ENCODE peak calls at places on chromosomes 1 and 21, in five cellular contexts. One of them, this sample, is unnamed.

GRCh38 chr1:160646711-160647328 is at the start of gene SLAMF1:
- DNase-seq in tibial nerve: no peak
- DNase-seq in mesenchymal stem cell: peak
- DNase-seq in HFF-Myc: no peak
- DNase-seq in ovary: no peak
- DNase-seq in this sample: no peak

GRCh38 chr1:14296795-14297194 is 301.7 kb upstream of the KAZN start:
- DNase-seq in tibial nerve: no peak
- DNase-seq in mesenchymal stem cell: no peak
- DNase-seq in HFF-Myc: no peak
- DNase-seq in ovary: no peak
- DNase-seq in this sample: no peak

GRCh38 chr1:152768847-152769533 is 6.0 kb upstream of the LCE1F start:
- DNase-seq in tibial nerve: no peak
- DNase-seq in mesenchymal stem cell: no peak
- DNase-seq in HFF-Myc: no peak
- DNase-seq in ovary: no peak
- DNase-seq in this sample: no peak

GRCh38 chr1:33111965-33112364 is 31.0 kb downstream of the AZIN2 start:
- DNase-seq in tibial nerve: no peak
- DNase-seq in mesenchymal stem cell: peak
- DNase-seq in HFF-Myc: no peak
- DNase-seq in ovary: no peak
- DNase-seq in this sample: no peak

GRCh38 chr1:2801046-2801445 is 447 bp downstream of the TTC34 start:
- DNase-seq in tibial nerve: no peak
- DNase-seq in mesenchymal stem cell: no peak
- DNase-seq in HFF-Myc: no peak
- DNase-seq in ovary: peak
- DNase-seq in this sample: no peak

GRCh38 chr1:217270121-217270520 is 360.8 kb downstream of the GPATCH2 start:
- DNase-seq in tibial nerve: no peak
- DNase-seq in mesenchymal stem cell: no peak
- DNase-seq in HFF-Myc: no peak
- DNase-seq in ovary: no peak
- DNase-seq in this sample: no peak

GRCh38 chr1:111593403-111594127 is 26.0 kb upstream of the RAP1A start:
- DNase-seq in tibial nerve: no peak
- DNase-seq in mesenchymal stem cell: no peak
- DNase-seq in HFF-Myc: no peak
- DNase-seq in ovary: no peak
- DNase-seq in this sample: no peak

GRCh38 chr1:67211589-67212563 is 45.6 kb downstream of the IL23R start:
- DNase-seq in tibial nerve: no peak
- DNase-seq in mesenchymal stem cell: peak
- DNase-seq in HFF-Myc: no peak
- DNase-seq in ovary: no peak
- DNase-seq in this sample: no peak

GRCh38 chr21:44988607-44989537 is 49.0 kb downstream of the SLX9 start:
- DNase-seq in tibial nerve: no peak
- DNase-seq in mesenchymal stem cell: no peak
- DNase-seq in HFF-Myc: no peak
- DNase-seq in ovary: peak
- DNase-seq in this sample: no peak

GRCh38 chr1:12031039-12031980 is 12.0 kb downstream of the MIIP start:
- DNase-seq in tibial nerve: no peak
- DNase-seq in mesenchymal stem cell: peak
- DNase-seq in HFF-Myc: no peak
- DNase-seq in ovary: peak
- DNase-seq in this sample: no peak

GRCh38 chr1:176803596-176803995 is 340.6 kb downstream of the PAPPA2 start:
- DNase-seq in tibial nerve: no peak
- DNase-seq in mesenchymal stem cell: no peak
- DNase-seq in HFF-Myc: no peak
- DNase-seq in ovary: no peak
- DNase-seq in this sample: no peak

GRCh38 chr1:18735369-18735997 is 104.8 kb downstream of the PAX7 start:
- DNase-seq in tibial nerve: no peak
- DNase-seq in mesenchymal stem cell: no peak
- DNase-seq in HFF-Myc: no peak
- DNase-seq in ovary: no peak
- DNase-seq in this sample: no peak

GRCh38 chr1:93443456-93443855 is 4.5 kb upstream of the FNBP1L start:
- DNase-seq in tibial nerve: no peak
- DNase-seq in mesenchymal stem cell: no peak
- DNase-seq in HFF-Myc: no peak
- DNase-seq in ovary: no peak
- DNase-seq in this sample: no peak

GRCh38 chr1:14851775-14852174 is 253.3 kb downstream of the KAZN start:
- DNase-seq in tibial nerve: no peak
- DNase-seq in mesenchymal stem cell: no peak
- DNase-seq in HFF-Myc: no peak
- DNase-seq in ovary: no peak
- DNase-seq in this sample: no peak

GRCh38 chr1:151992345-151993083 is 1.1 kb downstream of the S100A10 start:
- DNase-seq in tibial nerve: peak
- DNase-seq in mesenchymal stem cell: peak
- DNase-seq in HFF-Myc: peak
- DNase-seq in ovary: peak
- DNase-seq in this sample: peak

GRCh38 chr21:29117372-29117955 is 13.0 kb upstream of the MAP3K7CL start:
- DNase-seq in tibial nerve: no peak
- DNase-seq in mesenchymal stem cell: no peak
- DNase-seq in HFF-Myc: no peak
- DNase-seq in ovary: no peak
- DNase-seq in this sample: no peak

GRCh38 chr21:34520769-34521508 is 8.9 kb upstream of the KCNE1 start:
- DNase-seq in tibial nerve: no peak
- DNase-seq in mesenchymal stem cell: no peak
- DNase-seq in HFF-Myc: no peak
- DNase-seq in ovary: no peak
- DNase-seq in this sample: no peak

GRCh38 chr1:6450943-6451373 is 15.0 kb downstream of the TNFRSF25 start:
- DNase-seq in tibial nerve: no peak
- DNase-seq in mesenchymal stem cell: no peak
- DNase-seq in HFF-Myc: no peak
- DNase-seq in ovary: no peak
- DNase-seq in this sample: no peak

GRCh38 chr1:108865316-108865910 is 8.5 kb upstream of the AKNAD1 start:
- DNase-seq in tibial nerve: no peak
- DNase-seq in mesenchymal stem cell: no peak
- DNase-seq in HFF-Myc: no peak
- DNase-seq in ovary: no peak
- DNase-seq in this sample: no peak

GRCh38 chr1:149849947-149850360 is 49.4 kb upstream of the BOLA1 start:
- DNase-seq in tibial nerve: no peak
- DNase-seq in mesenchymal stem cell: peak
- DNase-seq in HFF-Myc: no peak
- DNase-seq in ovary: no peak
- DNase-seq in this sample: peak

GRCh38 chr21:20270365-20271055 is 727.7 kb upstream of the NCAM2 start:
- DNase-seq in tibial nerve: no peak
- DNase-seq in mesenchymal stem cell: no peak
- DNase-seq in HFF-Myc: no peak
- DNase-seq in ovary: no peak
- DNase-seq in this sample: no peak

GRCh38 chr1:204445860-204446412 is 34.3 kb upstream of the PPP1R15B start:
- DNase-seq in tibial nerve: no peak
- DNase-seq in mesenchymal stem cell: peak
- DNase-seq in HFF-Myc: no peak
- DNase-seq in ovary: no peak
- DNase-seq in this sample: no peak

GRCh38 chr1:8137406-8138244 is 111.5 kb upstream of the ERRFI1 start:
- DNase-seq in tibial nerve: no peak
- DNase-seq in mesenchymal stem cell: peak
- DNase-seq in HFF-Myc: peak
- DNase-seq in ovary: no peak
- DNase-seq in this sample: peak

GRCh38 chr1:240732390-240732789 is 120.4 kb upstream of the GREM2 start:
- DNase-seq in tibial nerve: no peak
- DNase-seq in mesenchymal stem cell: peak
- DNase-seq in HFF-Myc: peak
- DNase-seq in ovary: no peak
- DNase-seq in this sample: no peak

GRCh38 chr1:13700521-13701273 is 709 bp downstream of the PRDM2 start:
- DNase-seq in tibial nerve: no peak
- DNase-seq in mesenchymal stem cell: peak
- DNase-seq in HFF-Myc: peak
- DNase-seq in ovary: peak
- DNase-seq in this sample: peak

GRCh38 chr1:114803001-114803400 is 22.5 kb upstream of the SIKE1 start:
- DNase-seq in tibial nerve: no peak
- DNase-seq in mesenchymal stem cell: no peak
- DNase-seq in HFF-Myc: no peak
- DNase-seq in ovary: no peak
- DNase-seq in this sample: no peak

GRCh38 chr21:41634211-41634694 is 126.3 kb upstream of the TMPRSS2 start:
- DNase-seq in tibial nerve: no peak
- DNase-seq in mesenchymal stem cell: no peak
- DNase-seq in HFF-Myc: no peak
- DNase-seq in ovary: no peak
- DNase-seq in this sample: no peak

GRCh38 chr1:186044079-186044685 is 310.0 kb downstream of the HMCN1 start:
- DNase-seq in tibial nerve: no peak
- DNase-seq in mesenchymal stem cell: no peak
- DNase-seq in HFF-Myc: no peak
- DNase-seq in ovary: no peak
- DNase-seq in this sample: no peak

GRCh38 chr21:17781524-17781923 is 37.6 kb downstream of the C21orf91 start:
- DNase-seq in tibial nerve: no peak
- DNase-seq in mesenchymal stem cell: no peak
- DNase-seq in HFF-Myc: no peak
- DNase-seq in ovary: no peak
- DNase-seq in this sample: no peak
- H3K4me3 ChIP-seq in tibial nerve: no peak
- H3K4me3 ChIP-seq in mesenchymal stem cell: no peak
- H3K4me3 ChIP-seq in HFF-Myc: no peak
- H3K4me3 ChIP-seq in ovary: no peak
- H3K4me3 ChIP-seq in this sample: no peak

GRCh38 chr1:171180671-171181070 is 4.4 kb upstream of the FMO2 start:
- DNase-seq in tibial nerve: no peak
- DNase-seq in mesenchymal stem cell: no peak
- DNase-seq in HFF-Myc: peak
- DNase-seq in ovary: no peak
- DNase-seq in this sample: no peak

GRCh38 chr1:171179323-171180227 is 5.5 kb upstream of the FMO2 start:
- DNase-seq in tibial nerve: no peak
- DNase-seq in mesenchymal stem cell: no peak
- DNase-seq in HFF-Myc: no peak
- DNase-seq in ovary: no peak
- DNase-seq in this sample: no peak

GRCh38 chr1:171188388-171189266 is 3.5 kb downstream of the FMO2 start:
- DNase-seq in tibial nerve: no peak
- DNase-seq in mesenchymal stem cell: peak
- DNase-seq in HFF-Myc: peak
- DNase-seq in ovary: peak
- DNase-seq in this sample: no peak

DNA sequence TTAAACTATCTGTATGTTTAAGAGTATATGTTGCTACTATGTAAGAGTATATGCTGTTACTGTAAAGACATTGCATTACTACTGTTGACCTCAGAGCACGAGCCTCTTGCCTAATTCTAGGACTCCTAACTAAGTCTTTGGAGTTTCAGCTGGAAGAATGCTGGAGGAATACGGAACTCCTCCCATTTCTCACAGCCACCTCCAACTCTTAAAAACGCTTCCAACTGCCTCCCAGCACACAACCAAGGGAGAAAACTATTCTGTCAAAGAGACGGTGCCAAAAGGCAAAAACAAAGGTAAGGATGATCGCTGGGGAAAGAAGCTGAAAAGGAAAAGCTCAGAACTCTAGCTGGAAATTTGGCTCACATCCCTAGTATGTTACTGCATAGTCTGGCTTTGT is at the start of gene FMO2:
- DNase-seq in tibial nerve: no peak
- DNase-seq in mesenchymal stem cell: no peak
- DNase-seq in HFF-Myc: no peak
- DNase-seq in ovary: no peak
- DNase-seq in this sample: peak
- H3K4me3 ChIP-seq in tibial nerve: peak
- H3K4me3 ChIP-seq in mesenchymal stem cell: no peak
- H3K4me3 ChIP-seq in HFF-Myc: no peak
- H3K4me3 ChIP-seq in ovary: peak
- H3K4me3 ChIP-seq in this sample: peak

GRCh38 chr1:60173006-60173405 is 99.4 kb upstream of the C1orf87 start:
- DNase-seq in tibial nerve: no peak
- DNase-seq in mesenchymal stem cell: no peak
- DNase-seq in HFF-Myc: no peak
- DNase-seq in ovary: no peak
- DNase-seq in this sample: no peak

GRCh38 chr1:60171793-60172192 is 98.2 kb upstream of the C1orf87 start:
- DNase-seq in tibial nerve: no peak
- DNase-seq in mesenchymal stem cell: peak
- DNase-seq in HFF-Myc: peak
- DNase-seq in ovary: no peak
- DNase-seq in this sample: no peak

GRCh38 chr1:60169206-60169605 is 95.6 kb upstream of the C1orf87 start:
- DNase-seq in tibial nerve: no peak
- DNase-seq in mesenchymal stem cell: no peak
- DNase-seq in HFF-Myc: no peak
- DNase-seq in ovary: no peak
- DNase-seq in this sample: no peak

GRCh38 chr1:60173729-60174128 is 100.2 kb upstream of the C1orf87 start:
- DNase-seq in tibial nerve: no peak
- DNase-seq in mesenchymal stem cell: no peak
- DNase-seq in HFF-Myc: no peak
- DNase-seq in ovary: no peak
- DNase-seq in this sample: no peak

GRCh38 chr1:60170709-60171108 is 97.1 kb upstream of the C1orf87 start:
- DNase-seq in tibial nerve: no peak
- DNase-seq in mesenchymal stem cell: no peak
- DNase-seq in HFF-Myc: no peak
- DNase-seq in ovary: no peak
- DNase-seq in this sample: no peak
- H3K4me3 ChIP-seq in tibial nerve: no peak
- H3K4me3 ChIP-seq in mesenchymal stem cell: no peak
- H3K4me3 ChIP-seq in HFF-Myc: no peak
- H3K4me3 ChIP-seq in ovary: no peak
- H3K4me3 ChIP-seq in this sample: no peak

GRCh38 chr21:31902438-31902837 is 29.6 kb downstream of the HUNK start:
- DNase-seq in tibial nerve: no peak
- DNase-seq in mesenchymal stem cell: no peak
- DNase-seq in HFF-Myc: no peak
- DNase-seq in ovary: no peak
- DNase-seq in this sample: no peak

GRCh38 chr21:31903896-31904295 is 31.1 kb downstream of the HUNK start:
- DNase-seq in tibial nerve: no peak
- DNase-seq in mesenchymal stem cell: no peak
- DNase-seq in HFF-Myc: no peak
- DNase-seq in ovary: no peak
- DNase-seq in this sample: no peak

GRCh38 chr21:31900121-31900895 is 27.5 kb downstream of the HUNK start:
- DNase-seq in tibial nerve: no peak
- DNase-seq in mesenchymal stem cell: no peak
- DNase-seq in HFF-Myc: no peak
- DNase-seq in ovary: no peak
- DNase-seq in this sample: no peak

GRCh38 chr21:31898898-31899630 is 26.2 kb downstream of the HUNK start:
- DNase-seq in tibial nerve: no peak
- DNase-seq in mesenchymal stem cell: peak
- DNase-seq in HFF-Myc: no peak
- DNase-seq in ovary: no peak
- DNase-seq in this sample: no peak

GRCh38 chr21:31901342-31901741 is 28.5 kb downstream of the HUNK start:
- DNase-seq in tibial nerve: no peak
- DNase-seq in mesenchymal stem cell: no peak
- DNase-seq in HFF-Myc: no peak
- DNase-seq in ovary: no peak
- DNase-seq in this sample: no peak
- H3K4me3 ChIP-seq in tibial nerve: no peak
- H3K4me3 ChIP-seq in mesenchymal stem cell: no peak
- H3K4me3 ChIP-seq in HFF-Myc: no peak
- H3K4me3 ChIP-seq in ovary: no peak
- H3K4me3 ChIP-seq in this sample: no peak